ENCODE peak calls at places on chromosomes 13 and 19, in five cellular contexts. D, X, U, J and F are unnamed samples.

GRCh38 chr13:110251227-110251791 is 55.6 kb downstream of the COL4A1 start:
- DNase-seq in X (no peak), U (no peak), J (no peak), D (no peak), F (no peak)

GRCh38 chr19:30158067-30158892 is 213.9 kb upstream of the ZNF536 start:
- DNase-seq in X (no peak), J (no peak), D (no peak), U (no peak), F (no peak)

GRCh38 chr13:49346460-49346859 is 97.4 kb downstream of the CAB39L start:
- DNase-seq in J (no peak), X (no peak), D (no peak), U (no peak), F (no peak)

GRCh38 chr19:38492147-38492813 is 58.8 kb downstream of the RYR1 start:
- DNase-seq in J (no peak), X (no peak), D (no peak), U (no peak), F (no peak)

GRCh38 chr19:33795370-33796163 is 1.1 kb upstream of the KCTD15 start:
- DNase-seq in D (peak; percentile 58), X (peak; percentile 82), J (peak; percentile 45), U (peak; percentile 93), F (peak; percentile 82)

GRCh38 chr19:35790981-35791813 is 15.8 kb downstream of the ARHGAP33 start:
- DNase-seq in U (peak; percentile 30), J (no peak), X (no peak), D (no peak), F (no peak)

GRCh38 chr13:31538067-31539042 is 201.0 kb upstream of the RXFP2 start:
- DNase-seq in X (peak; percentile 12), U (no peak), D (no peak), J (no peak), F (peak; percentile 28)

GRCh38 chr19:2101417-2102335 is 5.0 kb downstream of the IZUMO4 start:
- DNase-seq in J (no peak), X (no peak), U (no peak), D (no peak), F (no peak)

GRCh38 chr19:16002985-16003384 is 54.2 kb downstream of the OR10H4 start:
- DNase-seq in X (no peak), U (no peak), J (no peak), D (no peak), F (no peak)

GRCh38 chr19:51439021-51439465 is 19.2 kb downstream of the SIGLEC8 start:
- DNase-seq in U (no peak), X (no peak), D (no peak), J (no peak), F (peak; percentile 10)

GRCh38 chr13:112893570-112894422 is 75.2 kb upstream of the MCF2L start:
- DNase-seq in J (no peak), U (peak; percentile 79), X (peak; percentile 54), D (peak; percentile 14), F (peak; percentile 49)

GRCh38 chr13:63614874-63615612 is 2199.4 kb upstream of the PCDH20 start:
- DNase-seq in U (no peak), J (no peak), D (no peak), X (no peak), F (no peak)